ENCODE peak calls at places on chromosome 9, in seven cellular contexts. J is coronary artery, B is fibroblast of the aortic adventitia, X is NB4, N is RWPE1, M is right lobe of liver, E is tibial artery. L is an unnamed sample.

GRCh38 chr9:8627944-8628679 is 828.5 kb upstream of the DMAC1 start:
- DNase-seq in E (no peak), J (no peak), B (peak), N (peak), M (no peak), X (no peak), L (no peak)

GRCh38 chr9:25418974-25419373 is 259.3 kb downstream of the TUSC1 start:
- DNase-seq in X (no peak), B (no peak), M (no peak), J (no peak), E (no peak), N (no peak), L (no peak)

GRCh38 chr9:92719028-92719647 is 45.5 kb downstream of the BICD2 start:
- DNase-seq in X (no peak), B (no peak), N (no peak), M (no peak), E (no peak), J (no peak), L (no peak)

GRCh38 chr9:120867676-120868338 is 9.2 kb downstream of the PHF19 start:
- DNase-seq in J (no peak), X (no peak), M (no peak), N (no peak), B (no peak), E (peak), L (no peak)

GRCh38 chr9:126880947-126881332 is 20.5 kb downstream of the ZBTB34 start:
- DNase-seq in M (no peak), E (no peak), B (no peak), N (no peak), J (no peak), X (no peak), L (no peak)

GRCh38 chr9:4666042-4666699 is at the start of gene SPATA6L:
- DNase-seq in M (peak), E (peak), X (peak), B (peak), J (peak), N (no peak), L (peak)

GRCh38 chr9:128114326-128115186 is 13.0 kb downstream of the PTGES2 start:
- DNase-seq in E (peak), M (peak), J (no peak), N (no peak), B (no peak), X (no peak), L (no peak)

GRCh38 chr9:76732341-76732958 is 31.8 kb upstream of the PCA3 start:
- DNase-seq in N (no peak), E (no peak), X (no peak), M (no peak), B (no peak), J (no peak), L (no peak)

GRCh38 chr9:78286946-78287388 is 10.0 kb upstream of the PSAT1 start:
- DNase-seq in B (no peak), N (no peak), J (no peak), E (no peak), M (peak), X (no peak), L (no peak)

GRCh38 chr9:89657765-89658164 is 53.0 kb downstream of the GADD45G start:
- DNase-seq in E (no peak), J (no peak), X (no peak), M (no peak), B (no peak), N (no peak), L (no peak)

GRCh38 chr9:75002422-75003023 is 25.6 kb downstream of the CARNMT1 start:
- DNase-seq in J (no peak), B (no peak), X (no peak), E (no peak), N (no peak), M (no peak), L (no peak)

GRCh38 chr9:12274577-12274976 is 418.6 kb upstream of the TYRP1 start:
- DNase-seq in J (no peak), M (no peak), E (no peak), X (no peak), B (no peak), N (no peak), L (no peak)

GRCh38 chr9:108053555-108054061 is 564.0 kb upstream of the KLF4 start:
- DNase-seq in M (peak), B (peak), E (peak), N (no peak), X (no peak), J (no peak), L (no peak)

GRCh38 chr9:106992186-106992585 is 129.2 kb downstream of the ZNF462 start:
- DNase-seq in E (no peak), J (no peak), M (no peak), N (no peak), B (no peak), X (no peak), L (no peak)

GRCh38 chr9:116504081-116504480 is 183.0 kb upstream of the TRIM32 start:
- DNase-seq in X (no peak), M (no peak), J (no peak), E (no peak), B (no peak), N (peak), L (no peak)

GRCh38 chr9:68887232-68887631 is 126.7 kb downstream of the PRKACG start:
- DNase-seq in X (no peak), J (no peak), N (no peak), B (no peak), M (no peak), E (no peak), L (no peak)

GRCh38 chr9:126057869-126058467 is 268.7 kb upstream of the MVB12B start:
- DNase-seq in N (no peak), B (no peak), M (no peak), E (no peak), X (no peak), J (no peak), L (no peak)

GRCh38 chr9:3330792-3331420 is 194.9 kb downstream of the RFX3 start:
- DNase-seq in M (no peak), E (no peak), N (peak), J (no peak), B (peak), X (no peak), L (no peak)

GRCh38 chr9:95783426-95783975 is 92.0 kb upstream of the ERCC6L2 start:
- DNase-seq in J (no peak), N (no peak), M (no peak), B (no peak), E (no peak), X (peak), L (no peak)

GRCh38 chr9:98311541-98311940 is 56.1 kb upstream of the TBC1D2 start:
- DNase-seq in E (no peak), B (no peak), N (no peak), J (no peak), X (no peak), M (no peak), L (no peak)

GRCh38 chr9:36136277-36136893 is at the start of gene GLIPR2:
- DNase-seq in B (peak), E (peak), X (peak), M (peak), J (peak), N (peak), L (peak)

GRCh38 chr9:138077898-138078540 is 200.4 kb downstream of the CACNA1B start:
- DNase-seq in N (no peak), E (peak), J (no peak), M (no peak), X (no peak), B (no peak), L (no peak)

GRCh38 chr9:114929166-114929565 is 1.2 kb downstream of the TNFSF8 start:
- DNase-seq in J (no peak), X (peak), M (no peak), B (no peak), E (no peak), N (no peak), L (no peak)

GRCh38 chr9:36867672-36868471 is 166.2 kb downstream of the PAX5 start:
- DNase-seq in J (no peak), B (no peak), X (no peak), N (no peak), E (no peak), M (peak), L (no peak)

GRCh38 chr9:101427957-101428655 is 7.5 kb downstream of the ALDOB start:
- DNase-seq in X (no peak), J (no peak), B (no peak), E (no peak), N (no peak), M (no peak), L (peak)

GRCh38 chr9:121325387-121325786 is 44.7 kb downstream of the STOM start:
- DNase-seq in B (no peak), M (no peak), X (no peak), E (no peak), N (no peak), J (no peak), L (no peak)

GRCh38 chr9:21871256-21871975 is 69.0 kb downstream of the MTAP start:
- DNase-seq in N (no peak), J (no peak), M (no peak), X (no peak), B (no peak), E (no peak), L (no peak)

GRCh38 chr9:109469646-109470358 is 28.3 kb downstream of the PTPN3 start:
- DNase-seq in M (peak), E (peak), J (no peak), X (peak), N (peak), B (peak), L (peak)

GRCh38 chr9:122463828-122464632 is 13.7 kb downstream of the OR1J1 start:
- DNase-seq in B (no peak), N (no peak), X (peak), E (no peak), M (no peak), J (no peak), L (no peak)

GRCh38 chr9:5388026-5388806 is 48.5 kb upstream of the RLN1 start:
- DNase-seq in N (no peak), M (no peak), B (no peak), J (no peak), E (no peak), X (peak), L (no peak)

GRCh38 chr9:69273162-69273561 is 51.9 kb upstream of the ENTREP1 start:
- DNase-seq in N (no peak), J (no peak), X (no peak), B (no peak), M (no peak), E (no peak), L (no peak)

GRCh38 chr9:97510797-97511761 is 9.6 kb downstream of the TMOD1 start:
- DNase-seq in B (peak), N (no peak), J (no peak), E (peak), M (peak), X (no peak), L (no peak)

GRCh38 chr9:37903581-37903830 is 421 bp downstream of the SLC25A51 start:
- DNase-seq in J (no peak), M (peak), E (peak), B (no peak), N (no peak), X (no peak), L (peak)

GRCh38 chr9:121979736-121980135 is 113.4 kb downstream of the TTLL11 start:
- DNase-seq in J (no peak), E (no peak), M (no peak), N (no peak), X (no peak), B (no peak), L (no peak)

GRCh38 chr9:137461663-137462395 is 2.7 kb upstream of the NSMF start:
- DNase-seq in M (peak), E (peak), J (peak), B (no peak), N (peak), X (peak), L (no peak)

GRCh38 chr9:20111173-20111843 is 322.5 kb upstream of the SLC24A2 start:
- DNase-seq in N (no peak), E (no peak), X (no peak), J (no peak), B (no peak), M (no peak), L (no peak)

GRCh38 chr9:14895806-14896205 is 14.4 kb downstream of the FREM1 start:
- DNase-seq in N (peak), J (no peak), E (no peak), B (no peak), X (no peak), M (no peak), L (no peak)

GRCh38 chr9:91162784-91163440 is 198.8 kb downstream of the AUH start:
- DNase-seq in B (no peak), J (peak), M (peak), E (peak), X (peak), N (no peak), L (peak)

GRCh38 chr9:117691367-117691766 is 12.8 kb upstream of the TLR4 start:
- DNase-seq in X (no peak), J (no peak), E (no peak), B (peak), N (no peak), M (no peak), L (no peak)
- TF ChIP-seq CTCF in X (no peak), J (no peak), E (no peak), B (no peak), N (no peak), M (no peak), L (no peak)

GRCh38 chr9:123678878-123679329 is 251.0 kb downstream of the DENND1A start:
- DNase-seq in E (no peak), N (no peak), J (no peak), M (no peak), B (peak), X (no peak), L (no peak)

GRCh38 chr9:123679330-123679987 is 250.5 kb downstream of the DENND1A start:
- DNase-seq in B (no peak), J (no peak), M (no peak), N (no peak), X (no peak), E (no peak), L (no peak)

GRCh38 chr9:123678038-123678877 is 251.7 kb downstream of the DENND1A start:
- DNase-seq in X (no peak), J (no peak), E (no peak), B (no peak), N (no peak), M (no peak), L (no peak)

GRCh38 chr9:123682746-123683145 is 247.2 kb downstream of the DENND1A start:
- DNase-seq in J (no peak), B (no peak), N (no peak), M (no peak), X (no peak), E (no peak), L (no peak)

GRCh38 chr9:123680382-123680781 is 249.5 kb downstream of the DENND1A start:
- DNase-seq in X (no peak), E (no peak), M (no peak), B (no peak), N (no peak), J (no peak), L (no peak)
- TF ChIP-seq CTCF in X (no peak), E (no peak), M (no peak), B (no peak), N (no peak), J (no peak), L (no peak)

DNA sequence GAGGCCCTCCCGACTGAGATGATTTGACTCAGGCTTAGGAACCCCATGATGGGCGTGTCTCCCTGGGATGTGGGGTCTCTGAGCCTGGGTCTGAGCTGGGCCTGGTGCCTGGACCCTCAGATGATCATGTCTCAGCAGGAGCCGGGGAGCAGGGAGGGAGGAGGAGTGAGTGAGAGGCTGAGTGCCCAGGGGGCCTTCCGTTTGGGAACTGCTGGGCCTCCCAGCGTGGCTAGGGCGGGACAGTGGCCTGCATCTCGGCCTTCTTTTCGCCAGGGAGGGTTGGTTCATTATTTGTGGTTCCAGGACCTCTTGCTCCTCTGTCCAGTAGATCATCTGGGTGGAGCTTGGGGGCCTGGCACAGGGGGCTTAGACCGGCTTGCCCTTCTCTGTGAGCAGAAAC is 5.6 kb downstream of the PRRX2 start:
- DNase-seq in E (no peak), N (no peak), J (no peak), M (no peak), X (no peak), B (no peak), L (no peak)
- TF ChIP-seq CTCF in E (no peak), N (no peak), J (no peak), M (no peak), X (no peak), B (no peak), L (no peak)

GRCh38 chr9:135479469-135480052 is at the start of gene PPP1R26:
- DNase-seq in M (no peak), N (peak), J (no peak), B (no peak), X (no peak), E (no peak), L (peak)

GRCh38 chr9:135478191-135478590 is 1.4 kb upstream of the PPP1R26 start:
- DNase-seq in J (no peak), E (no peak), X (no peak), N (no peak), M (no peak), B (no peak), L (no peak)

GRCh38 chr9:135480071-135480941 is 724 bp downstream of the PPP1R26 start:
- DNase-seq in N (peak), X (no peak), B (no peak), J (no peak), E (no peak), M (no peak), L (peak)

GRCh38 chr9:135480942-135481315 is 1.3 kb downstream of the PPP1R26 start:
- DNase-seq in M (no peak), X (no peak), J (no peak), E (no peak), B (no peak), N (no peak), L (no peak)

DNA sequence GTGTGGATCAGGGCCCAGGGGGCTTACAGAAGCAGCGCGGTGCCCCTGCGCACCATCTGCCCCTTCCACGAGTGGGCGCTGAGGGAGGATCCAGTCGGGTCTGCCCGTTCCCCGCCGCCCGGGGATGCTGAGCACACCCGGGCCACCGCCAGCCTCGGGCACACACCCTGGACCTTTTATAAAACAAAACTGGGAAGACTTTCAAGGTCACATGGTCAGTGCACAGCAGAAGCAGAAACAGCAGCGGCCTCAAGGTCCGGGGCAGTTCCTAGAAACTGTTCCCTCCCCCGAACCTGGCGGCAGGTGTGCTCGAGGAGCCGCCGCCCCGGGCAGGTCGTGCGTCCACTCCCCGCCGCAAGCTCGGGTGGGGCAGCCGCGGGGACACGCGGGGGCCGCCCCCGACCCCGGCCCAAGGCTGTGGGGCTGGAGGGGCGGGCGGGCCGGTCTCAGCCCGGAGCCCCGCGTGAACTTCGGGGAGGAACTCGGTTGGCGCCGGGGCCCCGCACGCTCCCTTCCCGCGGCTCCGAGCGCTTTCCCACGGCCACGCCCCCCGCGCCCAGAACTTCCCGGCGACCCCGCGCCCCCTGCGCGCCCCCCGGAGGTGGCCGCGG is 619 bp upstream of the PPP1R26 start:
- DNase-seq in N (peak), X (no peak), J (no peak), M (peak), E (no peak), B (peak), L (peak)
- TF ChIP-seq CTCF in N (peak), X (no peak), J (no peak), M (no peak), E (no peak), B (peak), L (no peak)

GRCh38 chr9:99445920-99446319 is 223.8 kb downstream of the SEC61B start:
- DNase-seq in X (no peak), M (no peak), B (no peak), E (no peak), N (peak), J (no peak), L (no peak)

GRCh38 chr9:99445377-99445891 is 223.4 kb downstream of the SEC61B start:
- DNase-seq in J (no peak), X (no peak), B (peak), N (peak), M (no peak), E (peak), L (no peak)

GRCh38 chr9:99447951-99448350 is 225.9 kb downstream of the SEC61B start:
- DNase-seq in B (no peak), X (no peak), J (no peak), M (no peak), N (no peak), E (no peak), L (no peak)

GRCh38 chr9:99451121-99451606 is 229.1 kb downstream of the SEC61B start:
- DNase-seq in B (no peak), X (no peak), E (no peak), M (peak), J (no peak), N (no peak), L (no peak)

GRCh38 chr9:99449726-99450125 is 227.6 kb downstream of the SEC61B start:
- DNase-seq in M (no peak), B (no peak), J (no peak), N (no peak), E (no peak), X (no peak), L (no peak)
- TF ChIP-seq CTCF in M (no peak), B (no peak), J (no peak), N (no peak), E (no peak), X (no peak), L (no peak)

GRCh38 chr9:33101104-33101951 is 24.9 kb upstream of the SMU1 start:
- DNase-seq in N (peak), J (no peak), X (no peak), E (no peak), B (peak), M (no peak), L (no peak)

GRCh38 chr9:33104111-33104415 is 27.6 kb upstream of the SMU1 start:
- DNase-seq in E (no peak), J (no peak), M (no peak), X (no peak), N (no peak), B (no peak), L (no peak)

GRCh38 chr9:33105504-33105903 is 29.0 kb upstream of the SMU1 start:
- DNase-seq in J (no peak), X (no peak), M (no peak), E (no peak), B (peak), N (no peak), L (no peak)

GRCh38 chr9:33103381-33104110 is 27.1 kb upstream of the SMU1 start:
- DNase-seq in N (no peak), B (peak), J (no peak), M (no peak), X (no peak), E (no peak), L (no peak)

GRCh38 chr9:33102551-33103210 is 26.2 kb upstream of the SMU1 start:
- DNase-seq in N (no peak), J (no peak), E (no peak), B (no peak), X (no peak), M (no peak), L (no peak)
- TF ChIP-seq CTCF in N (no peak), J (no peak), E (no peak), B (no peak), X (no peak), M (no peak), L (no peak)

DNA sequence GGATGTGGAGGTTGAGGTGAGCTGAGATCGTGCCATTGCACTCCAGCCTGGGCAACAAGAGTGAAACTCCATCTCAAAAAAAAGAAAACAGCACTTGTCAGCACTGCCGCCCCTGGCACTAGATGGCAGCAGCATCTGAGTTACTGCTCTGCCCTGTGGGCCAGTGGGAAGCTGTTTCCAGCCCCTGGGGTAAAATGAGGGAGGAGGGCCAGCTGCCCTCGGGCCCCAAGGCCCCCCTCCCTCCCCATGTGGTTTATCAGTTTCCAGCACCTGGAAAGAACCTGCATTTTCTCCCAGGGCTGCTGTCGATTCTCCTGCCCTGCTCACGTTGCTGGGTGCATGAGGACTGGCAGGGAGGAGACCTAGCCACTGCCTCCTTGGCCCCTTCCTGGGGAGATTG is 13.2 kb upstream of the CEL start:
- DNase-seq in X (peak), N (peak), E (no peak), M (no peak), B (no peak), J (no peak), L (peak)
- TF ChIP-seq CTCF in X (peak), N (peak), E (no peak), M (peak), B (no peak), J (no peak), L (no peak)

L was measured in Calu3.